ENCODE peak calls at places on chromosomes 11 and 22, in ten cellular contexts. Z is heart right ventricle; U is cardiac muscle cell; L is left ventricle myocardium inferior; J is CD4-positive, CD25-positive, alpha-beta regulatory T cell; B is neuronal stem cell; X is cardiac fibroblast; E is body of pancreas; G is fibroblast of pulmonary artery; S is OCI-LY7. P is an unnamed sample.

GRCh38 chr11:10392680-10393079 is 62.4 kb upstream of the AMPD3 start:
- DNase-seq in X (no peak), B (no peak), E (no peak), S (no peak), L (no peak), Z (no peak), G (no peak), J (no peak), U (no peak), P (no peak)

GRCh38 chr11:125224391-125225015 is 60.0 kb downstream of the PKNOX2 start:
- DNase-seq in S (no peak), X (peak; percentile 75), G (peak; percentile 59), B (no peak), E (peak; percentile 43), L (no peak), Z (peak; percentile 25), U (peak; percentile 74), J (no peak), P (peak; percentile 27)

GRCh38 chr22:19731361-19731725 is 8.0 kb downstream of the GP1BB start:
- DNase-seq in X (no peak), B (no peak), Z (no peak), L (no peak), S (no peak), G (no peak), J (no peak), U (no peak), E (no peak), P (no peak)

GRCh38 chr22:37804886-37805857 is 2.6 kb upstream of the GCAT start:
- DNase-seq in B (no peak), S (no peak), J (peak; percentile 45), L (peak; percentile 92), Z (peak; percentile 93), U (peak; percentile 91), G (peak; percentile 86), E (peak; percentile 93), X (peak; percentile 89), P (peak; percentile 87)

GRCh38 chr11:69446108-69446507 is 35.4 kb upstream of the LINC01488 start:
- DNase-seq in U (peak; percentile 53), X (peak; percentile 17), L (no peak), S (no peak), Z (no peak), E (no peak), J (no peak), G (peak; percentile 19), B (no peak), P (no peak)

GRCh38 chr22:23070418-23071162 is at the start of gene GNAZ:
- DNase-seq in E (peak; percentile 18), U (no peak), L (no peak), B (peak; percentile 51), J (peak; percentile 9), S (peak; percentile 67), G (no peak), Z (peak; percentile 17), X (no peak), P (no peak)

GRCh38 chr22:46030241-46030880 is 53.4 kb upstream of the WNT7B start:
- DNase-seq in E (peak; percentile 9), U (no peak), J (no peak), L (peak; percentile 21), S (no peak), X (no peak), G (no peak), B (no peak), Z (no peak), P (no peak)

GRCh38 chr11:96085349-96085910 is 161.5 kb upstream of the MTMR2 start:
- DNase-seq in G (no peak), B (no peak), S (no peak), Z (no peak), X (no peak), L (no peak), U (no peak), E (no peak), J (no peak), P (no peak)

GRCh38 chr11:69563946-69564780 is 76.8 kb upstream of the CCND1 start:
- DNase-seq in G (no peak), Z (no peak), E (no peak), U (no peak), L (no peak), J (no peak), B (no peak), X (no peak), S (no peak), P (no peak)

GRCh38 chr11:96015911-96016565 is 92.1 kb upstream of the MTMR2 start:
- DNase-seq in E (no peak), B (no peak), S (peak; percentile 7), G (no peak), U (no peak), X (no peak), J (peak; percentile 51), L (no peak), Z (no peak), P (no peak)

GRCh38 chr11:9790703-9791102 is 126.8 kb downstream of the SWAP70 start:
- DNase-seq in G (no peak), B (no peak), S (no peak), E (no peak), J (no peak), U (no peak), Z (no peak), L (no peak), X (no peak), P (no peak)

GRCh38 chr11:76823481-76824028 is 37.2 kb upstream of the ACER3 start:
- DNase-seq in G (peak; percentile 94), S (no peak), L (no peak), Z (no peak), X (peak; percentile 83), J (no peak), B (no peak), U (peak; percentile 81), E (no peak), P (peak; percentile 95)

GRCh38 chr11:31959711-31960110 is 131.2 kb upstream of the RCN1 start:
- DNase-seq in U (no peak), X (no peak), Z (no peak), L (no peak), B (no peak), G (no peak), J (no peak), S (no peak), E (no peak), P (peak; percentile 37)

GRCh38 chr11:76656571-76657081 is 13.9 kb downstream of the LRRC32 start:
- DNase-seq in L (no peak), E (no peak), G (no peak), X (peak; percentile 52), B (no peak), Z (no peak), J (no peak), S (no peak), U (peak; percentile 42), P (no peak)

GRCh38 chr11:77487790-77488189 is 13.9 kb upstream of the PAK1 start:
- DNase-seq in E (no peak), J (no peak), L (no peak), U (no peak), B (no peak), X (no peak), G (no peak), S (no peak), Z (no peak), P (peak; percentile 92)

GRCh38 chr11:68308068-68308467 is 4.3 kb upstream of the LRP5 start:
- DNase-seq in J (no peak), E (no peak), L (peak; percentile 53), G (no peak), Z (no peak), B (no peak), U (no peak), X (no peak), S (no peak), P (no peak)

GRCh38 chr11:11982975-11983374 is 25.5 kb downstream of the DKK3 start:
- DNase-seq in S (no peak), Z (no peak), B (no peak), U (no peak), J (no peak), L (no peak), G (no peak), X (no peak), E (no peak), P (no peak)

GRCh38 chr11:134369656-134370525 is 38.1 kb downstream of the GLB1L2 start:
- DNase-seq in L (no peak), G (no peak), U (no peak), E (no peak), B (no peak), S (no peak), X (no peak), Z (no peak), J (no peak), P (no peak)

DNA sequence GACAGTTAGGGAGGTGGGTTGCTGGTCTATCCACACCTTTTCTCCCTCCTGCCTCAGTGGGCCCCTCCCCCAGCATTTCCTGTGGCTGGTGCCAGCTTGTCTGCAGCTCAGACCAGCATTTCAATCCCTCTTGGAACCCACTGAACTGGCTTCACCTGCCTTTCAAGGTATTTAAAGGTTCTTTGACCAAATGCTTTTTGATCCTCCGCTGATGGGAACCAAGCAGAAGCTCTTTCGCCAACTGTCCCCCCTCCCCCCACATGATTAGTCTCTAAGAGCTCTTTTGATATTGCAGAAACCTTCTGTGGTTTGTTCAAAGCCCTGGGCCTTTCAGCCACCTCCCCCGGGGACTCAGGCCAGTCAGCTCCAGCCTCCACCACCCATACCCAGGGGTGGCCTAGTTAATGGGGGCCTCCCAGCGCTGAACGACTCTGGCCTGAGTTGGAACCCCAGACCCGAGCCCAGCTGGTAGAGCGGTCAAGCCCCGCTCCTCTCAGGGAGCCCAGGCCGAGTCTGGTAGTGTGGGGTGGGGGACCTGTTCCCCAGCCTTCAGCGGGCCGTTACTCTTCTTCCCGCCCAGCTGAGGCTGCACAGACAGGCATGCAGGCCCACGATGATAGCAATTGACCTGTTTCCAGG is 6.0 kb upstream of the SYT7 start:
- DNase-seq in E (no peak), U (no peak), G (no peak), X (no peak), L (no peak), B (no peak), J (no peak), S (no peak), Z (no peak), P (peak; percentile 60)
- H3K4me3 ChIP-seq in E (no peak overlapping the region), U (no peak overlapping the region), G (no peak overlapping the region), X (no peak overlapping the region), L (peak overlapping the region; percentile 71), B (no peak overlapping the region), J (no peak overlapping the region), S (no peak overlapping the region), Z (peak overlapping the region; percentile 66), P (no peak overlapping the region)

GRCh38 chr11:128876133-128876650 is 9.1 kb upstream of the KCNJ1 start:
- DNase-seq in L (no peak), X (no peak), B (no peak), E (no peak), J (no peak), G (no peak), U (no peak), S (no peak), Z (no peak), P (no peak)
- H3K4me3 ChIP-seq in L (no peak overlapping the region), X (no peak overlapping the region), B (no peak overlapping the region), E (no peak overlapping the region), J (no peak overlapping the region), G (no peak overlapping the region), U (no peak overlapping the region), S (no peak overlapping the region), Z (no peak overlapping the region), P (no peak overlapping the region)

GRCh38 chr11:62677709-62678108 is 1.2 kb downstream of the UBXN1 start:
- DNase-seq in B (no peak), E (no peak), L (no peak), J (no peak), Z (no peak), X (no peak), S (no peak), G (no peak), U (no peak), P (no peak)
- H3K4me3 ChIP-seq in B (no peak overlapping the region), E (peak overlapping the region; percentile 57), L (peak overlapping the region; percentile 92), J (peak overlapping the region; percentile 90), Z (peak overlapping the region; percentile 100), X (no peak overlapping the region), S (peak overlapping the region; percentile 93), G (peak overlapping the region; percentile 95), U (peak overlapping the region; percentile 93), P (peak overlapping the region; percentile 92)

GRCh38 chr11:119375629-119376196 is 5.8 kb downstream of the USP2 start:
- DNase-seq in U (peak; percentile 77), G (peak; percentile 71), B (no peak), E (peak; percentile 79), L (peak; percentile 85), X (peak; percentile 83), J (no peak), S (no peak), Z (peak; percentile 83), P (no peak)
- H3K4me3 ChIP-seq in U (no peak overlapping the region), G (no peak overlapping the region), B (no peak overlapping the region), E (no peak overlapping the region), L (peak overlapping the region; percentile 71), X (no peak overlapping the region), J (no peak overlapping the region), S (no peak overlapping the region), Z (peak overlapping the region; percentile 46), P (no peak overlapping the region)